ENCODE peak calls at places on chromosomes 11 and 22, in six cellular contexts. H is IMR-90, S is H9, R is neuronal stem cell, X is H1, T is trophoblast cell. W is an unnamed sample.

GRCh38 chr11:121473064-121473777 is 20.5 kb upstream of the SORL1-AS1 start:
- DNase-seq in H (peak; percentile 73), S (no peak), R (no peak), X (no peak), T (no peak), W (no peak)

GRCh38 chr22:47692811-47693210 is 930.4 kb downstream of the TBC1D22A start:
- DNase-seq in H (no peak), S (no peak), R (no peak), X (peak; percentile 19), T (no peak), W (no peak)

GRCh38 chr11:66317322-66317765 is 500 bp upstream of the CD248 start:
- DNase-seq in H (peak; percentile 68), S (no peak), R (no peak), X (no peak), T (no peak), W (peak; percentile 77)

GRCh38 chr22:29048822-29049654 is 12.6 kb downstream of the C22orf31 start:
- DNase-seq in H (no peak), S (no peak), R (no peak), X (no peak), T (no peak), W (no peak)

GRCh38 chr22:45534339-45535192 is 31.9 kb downstream of the FBLN1 start:
- DNase-seq in H (peak; percentile 86), S (no peak), R (no peak), X (no peak), T (no peak), W (peak; percentile 33)

GRCh38 chr22:25419247-25420113 is 145.0 kb upstream of the GRK3 start:
- DNase-seq in H (peak; percentile 47), S (no peak), R (no peak), X (no peak), T (peak; percentile 62), W (peak; percentile 27)

GRCh38 chr11:95327273-95327948 is 96.4 kb upstream of the SESN3 start:
- DNase-seq in H (no peak), S (no peak), R (no peak), X (no peak), T (no peak), W (no peak)

GRCh38 chr11:763549-764321 is 13.6 kb downstream of the GATD1 start:
- DNase-seq in H (no peak), S (peak; percentile 70), R (no peak), X (no peak), T (no peak), W (no peak)

GRCh38 chr22:20508815-20509271 is 1.4 kb downstream of the MED15 start:
- DNase-seq in H (no peak), S (no peak), R (no peak), X (no peak), T (peak; percentile 30), W (no peak)

GRCh38 chr11:122045181-122045586 is 70.8 kb downstream of the BLID start:
- DNase-seq in H (peak; percentile 92), S (no peak), R (no peak), X (no peak), T (no peak), W (peak; percentile 86)

GRCh38 chr11:36243641-36244040 is 45.6 kb downstream of the COMMD9 start:
- DNase-seq in H (no peak), S (no peak), R (no peak), X (no peak), T (no peak), W (no peak)

GRCh38 chr22:27919943-27920755 is 1.1 kb upstream of the PITPNB start:
- DNase-seq in H (peak; percentile 72), S (peak; percentile 60), R (peak; percentile 54), X (no peak), T (peak; percentile 27), W (peak; percentile 85)

GRCh38 chr22:18152519-18152918 is 2.5 kb downstream of the USP18 start:
- DNase-seq in H (no peak), S (no peak), R (no peak), X (no peak), T (no peak), W (no peak)

GRCh38 chr22:48755332-48755949 is 1072.2 kb downstream of the BRD1 start:
- DNase-seq in H (no peak), S (no peak), R (no peak), X (no peak), T (no peak), W (no peak)

GRCh38 chr11:114039551-114039950 is 20.0 kb upstream of the ZBTB16 start:
- DNase-seq in H (no peak), S (no peak), R (no peak), X (no peak), T (no peak), W (peak; percentile 14)

GRCh38 chr11:113167599-113167998 is 146.8 kb upstream of the TTC12 start:
- DNase-seq in H (no peak), S (no peak), R (no peak), X (no peak), T (no peak), W (no peak)

GRCh38 chr11:65445604-65446445 is 23.2 kb downstream of the NEAT1 start:
- DNase-seq in H (peak; percentile 37), S (no peak), R (no peak), X (no peak), T (no peak), W (peak; percentile 89)

GRCh38 chr11:8006349-8006977 is 19.3 kb downstream of the EIF3F start:
- DNase-seq in H (peak; percentile 71), S (peak; percentile 71), R (peak; percentile 66), X (peak; percentile 77), T (peak; percentile 71), W (peak; percentile 74)

GRCh38 chr11:16276251-16276650 is 80.1 kb downstream of the SOX6 start:
- DNase-seq in H (no peak), S (no peak), R (no peak), X (no peak), T (no peak), W (no peak)

GRCh38 chr22:36773935-36774334 is 2.0 kb downstream of the IFT27 start:
- DNase-seq in H (peak; percentile 49), S (no peak), R (no peak), X (no peak), T (no peak), W (peak; percentile 45)

GRCh38 chr11:86620796-86621575 is 51.4 kb downstream of the ME3 start:
- DNase-seq in H (peak; percentile 73), S (no peak), R (no peak), X (no peak), T (no peak), W (peak; percentile 60)

GRCh38 chr22:32904044-32904443 is 102.5 kb downstream of the TIMP3 start:
- DNase-seq in H (peak; percentile 35), S (peak; percentile 55), R (peak; percentile 38), X (no peak), T (peak; percentile 50), W (peak; percentile 54)

GRCh38 chr22:35894464-35894878 is 134.2 kb downstream of the RBFOX2 start:
- DNase-seq in H (no peak), S (no peak), R (no peak), X (no peak), T (no peak), W (no peak)

GRCh38 chr22:23763579-23764331 is 965 bp downstream of the C22orf15 start:
- DNase-seq in H (no peak), S (peak; percentile 74), R (no peak), X (peak; percentile 76), T (no peak), W (no peak)

GRCh38 chr22:20486229-20486628 is 9.4 kb downstream of the KLHL22 start:
- DNase-seq in H (no peak), S (no peak), R (no peak), X (no peak), T (no peak), W (no peak)

GRCh38 chr11:3380706-3381570 is 2.0 kb upstream of the ZNF195 start:
- DNase-seq in H (no peak), S (peak; percentile 75), R (peak; percentile 33), X (peak; percentile 74), T (no peak), W (no peak)

GRCh38 chr11:118258410-118258809 is 5.7 kb downstream of the MPZL2 start:
- DNase-seq in H (no peak), S (no peak), R (no peak), X (no peak), T (no peak), W (no peak)

GRCh38 chr11:118251858-118252652 is at the start of gene MPZL3:
- DNase-seq in H (peak; percentile 44), S (peak; percentile 92), R (peak; percentile 69), X (peak; percentile 87), T (peak; percentile 75), W (peak; percentile 26)

GRCh38 chr11:118247041-118247440 is 5.1 kb downstream of the MPZL3 start:
- DNase-seq in H (no peak), S (no peak), R (no peak), X (no peak), T (no peak), W (no peak)

DNA sequence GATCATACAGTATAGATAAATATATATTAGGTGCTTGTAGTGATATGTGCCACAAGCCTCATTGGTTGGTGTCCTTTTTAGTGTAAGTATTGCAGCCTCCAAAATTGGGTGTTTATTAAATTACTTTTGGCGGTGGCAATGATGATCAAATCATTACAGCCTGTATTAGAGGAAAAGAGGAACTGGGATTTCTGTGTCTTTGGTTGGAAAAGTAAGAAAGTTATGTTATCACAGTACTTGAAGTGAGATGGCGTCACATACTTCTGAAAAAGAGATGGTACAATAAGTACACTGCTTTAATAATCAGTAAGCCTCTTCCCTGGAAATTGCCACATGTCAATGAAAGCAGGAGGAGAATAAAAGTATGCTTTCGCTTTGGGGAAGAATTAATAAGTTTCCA is 523 bp upstream of the MPZL3 start:
- DNase-seq in H (no peak), S (no peak), R (no peak), X (no peak), T (no peak), W (no peak)
- H3K14ac ChIP-seq in H (no peak overlapping the region), S (no peak overlapping the region), R (no peak overlapping the region), X (no peak overlapping the region), T (no peak overlapping the region), W (no peak overlapping the region)

DNA sequence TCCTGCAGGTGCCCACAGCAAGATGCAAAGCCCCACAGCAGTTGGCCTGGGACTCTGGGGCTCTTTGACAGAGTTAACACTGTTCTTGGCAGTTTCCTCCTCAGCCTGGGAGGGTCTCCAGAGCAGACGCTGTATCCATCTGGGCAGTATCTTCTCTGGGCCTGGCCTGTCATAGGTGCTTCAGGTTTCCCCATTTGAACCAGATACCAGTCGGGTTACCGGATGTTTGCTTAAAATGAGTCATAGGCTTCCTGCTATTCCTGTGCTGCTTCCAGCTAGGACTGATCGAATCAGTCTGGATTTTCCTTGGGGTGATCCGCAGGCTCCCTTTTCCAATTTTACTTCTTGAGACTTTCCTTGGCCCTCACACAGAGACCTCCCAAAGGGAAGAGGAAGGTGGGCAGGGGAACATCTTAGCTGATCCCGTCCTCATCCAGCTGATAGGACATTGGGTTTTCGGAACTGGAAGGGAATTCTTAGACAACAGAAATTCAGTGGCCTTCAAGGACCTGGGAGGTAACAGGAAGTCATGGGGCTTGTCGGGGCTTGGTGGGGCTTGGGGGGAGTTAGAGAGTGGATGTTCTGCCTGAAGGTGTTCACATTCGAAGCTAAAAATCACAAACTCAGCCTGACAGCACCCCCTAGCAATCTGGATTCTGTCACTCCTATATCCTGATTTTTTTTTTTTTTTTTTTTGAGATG is 2.4 kb upstream of the RANGAP1 start:
- DNase-seq in H (peak; percentile 88), S (peak; percentile 58), R (no peak), X (no peak), T (no peak), W (peak; percentile 95)
- H2BK120ac ChIP-seq in H (peak overlapping the region; percentile 100), S (no peak overlapping the region), R (no peak overlapping the region), X (no peak overlapping the region), T (peak overlapping the region; percentile 69), W (peak overlapping the region; percentile 96)

GRCh38 chr11:134643115-134643514 is 231.1 kb upstream of the B3GAT1 start:
- DNase-seq in H (no peak), S (no peak), R (no peak), X (no peak), T (no peak), W (no peak)
- H3K9me3 ChIP-seq in H (peaks cover 59% of the 10 kb centered on the region), S (no peaks in the 10 kb centered on the region), R (no peaks in the 10 kb centered on the region), X (no peaks in the 10 kb centered on the region), T (peaks cover 2% of the 10 kb centered on the region), W (no peaks in the 10 kb centered on the region)

GRCh38 chr11:129346916-129347315 is 28.7 kb upstream of the BARX2 start:
- DNase-seq in H (no peak), S (no peak), R (no peak), X (no peak), T (no peak), W (peak; percentile 10)
- H3K14ac ChIP-seq in H (no peak overlapping the region), S (no peak overlapping the region), R (no peak overlapping the region), X (no peak overlapping the region), T (no peak overlapping the region), W (no peak overlapping the region)

W was measured in mesenchymal stem cell.